ENCODE peak calls at places on chromosomes 5 and 9, in ten cellular contexts. Q, T, I, S, F, R, H, K, Z and P are unnamed samples.

GRCh38 chr9:33113799-33114547 is 37.5 kb upstream of the SMU1 start:
- DNase-seq in Q (no peak), T (no peak), I (no peak), S (no peak), F (no peak), R (no peak), H (no peak), K (no peak), Z (no peak), P (no peak)

GRCh38 chr9:85941966-85942912 is 1.3 kb downstream of the NAA35 start:
- DNase-seq in Q (no peak), T (no peak), I (no peak), S (no peak), F (no peak), R (peak; percentile 19), H (no peak), K (no peak), Z (no peak), P (no peak)

GRCh38 chr5:74294231-74294705 is 346.3 kb downstream of the ENC1 start:
- DNase-seq in Q (no peak), T (no peak), I (no peak), S (no peak), F (no peak), R (no peak), H (no peak), K (no peak), Z (peak; percentile 38), P (no peak)

GRCh38 chr9:71767421-71768321 is 642 bp downstream of the CEMIP2 start:
- DNase-seq in Q (peak; percentile 33), T (no peak), I (no peak), S (peak; percentile 75), F (no peak), R (peak; percentile 55), H (no peak), K (no peak), Z (peak; percentile 33), P (no peak)

GRCh38 chr9:1604942-1605560 is 410.1 kb upstream of the SMARCA2 start:
- DNase-seq in Q (no peak), T (peak; percentile 16), I (no peak), S (no peak), F (no peak), R (peak; percentile 20), H (no peak), K (no peak), Z (no peak), P (peak; percentile 44)

GRCh38 chr5:107219993-107220392 is 450.7 kb downstream of the EFNA5 start:
- DNase-seq in Q (no peak), T (no peak), I (no peak), S (no peak), F (no peak), R (no peak), H (no peak), K (no peak), Z (no peak), P (no peak)

GRCh38 chr9:37798677-37799076 is 1.9 kb upstream of the DCAF10 start:
- DNase-seq in Q (no peak), T (no peak), I (peak; percentile 37), S (no peak), F (no peak), R (no peak), H (no peak), K (no peak), Z (no peak), P (no peak)

GRCh38 chr9:114047717-114048116 is 30.4 kb downstream of the AMBP start:
- DNase-seq in Q (no peak), T (no peak), I (peak; percentile 17), S (no peak), F (no peak), R (peak; percentile 31), H (no peak), K (no peak), Z (no peak), P (peak; percentile 15)

GRCh38 chr5:173629628-173630027 is 13.2 kb upstream of the BOD1 start:
- DNase-seq in Q (no peak), T (no peak), I (no peak), S (no peak), F (no peak), R (peak; percentile 26), H (no peak), K (peak; percentile 19), Z (no peak), P (no peak)

GRCh38 chr9:79651251-79651795 is 79.6 kb downstream of the TLE4 start:
- DNase-seq in Q (no peak), T (peak; percentile 8), I (no peak), S (peak; percentile 61), F (no peak), R (peak; percentile 23), H (no peak), K (no peak), Z (peak; percentile 19), P (no peak)